ENCODE peak calls at places on chromosomes 12 and 14, in five cellular contexts. T, E, Z, X and V are unnamed samples.

GRCh38 chr12:109743076-109743910 is 29.7 kb downstream of the FAM222A start:
- DNase-seq in T (no peak), E (no peak), Z (no peak), X (no peak), V (no peak)

GRCh38 chr14:24279301-24280186 is 8.1 kb upstream of the RABGGTA start:
- DNase-seq in T (no peak), E (no peak), Z (peak; percentile 72), X (no peak), V (no peak)

GRCh38 chr12:58920102-58920955 is at the start of gene LRIG3:
- DNase-seq in T (peak; percentile 92), E (peak; percentile 67), Z (peak; percentile 88), X (peak; percentile 88), V (peak; percentile 86)

GRCh38 chr14:38366374-38366773 is 110.5 kb upstream of the CLEC14A start:
- DNase-seq in T (no peak), E (no peak), Z (no peak), X (no peak), V (no peak)

GRCh38 chr12:88057994-88058718 is 29.0 kb upstream of the C12orf50 start:
- DNase-seq in T (no peak), E (no peak), Z (peak; percentile 85), X (no peak), V (no peak)

GRCh38 chr14:105499256-105500035 is 8.4 kb downstream of the TEDC1 start:
- DNase-seq in T (no peak), E (no peak), Z (no peak), X (no peak), V (peak; percentile 84)

GRCh38 chr12:5796171-5797091 is 148.6 kb downstream of the ANO2 start:
- DNase-seq in T (peak; percentile 87), E (no peak), Z (peak; percentile 30), X (peak; percentile 53), V (no peak)

GRCh38 chr12:82789674-82790073 is 103.0 kb downstream of the TMTC2 start:
- DNase-seq in T (no peak), E (no peak), Z (no peak), X (no peak), V (no peak)

GRCh38 chr12:3271146-3271545 is 194.0 kb downstream of the TSPAN9 start:
- DNase-seq in T (no peak), E (no peak), Z (no peak), X (no peak), V (no peak)

GRCh38 chr14:61573748-61574513 is 121.4 kb upstream of the HIF1A start:
- DNase-seq in T (no peak), E (no peak), Z (peak; percentile 74), X (no peak), V (no peak)

GRCh38 chr12:53952335-53952694 is 2.4 kb upstream of the HOXC12 start:
- DNase-seq in T (no peak), E (no peak), Z (no peak), X (no peak), V (no peak)

GRCh38 chr14:65267856-65268255 is 144.7 kb upstream of the FUT8 start:
- DNase-seq in T (no peak), E (no peak), Z (no peak), X (no peak), V (no peak)

GRCh38 chr12:116143883-116144266 is 133.6 kb downstream of the MED13L start:
- DNase-seq in T (no peak), E (no peak), Z (peak; percentile 74), X (no peak), V (no peak)

GRCh38 chr12:129723260-129723659 is 180.6 kb downstream of the TMEM132D start:
- DNase-seq in T (no peak), E (no peak), Z (no peak), X (no peak), V (no peak)

GRCh38 chr14:38254565-38255407 is 1.1 kb downstream of the CLEC14A start:
- DNase-seq in T (peak; percentile 42), E (no peak), Z (no peak), X (no peak), V (peak; percentile 83)

GRCh38 chr12:105099355-105099754 is 8.2 kb upstream of the WASHC4 start:
- DNase-seq in T (no peak), E (no peak), Z (no peak), X (no peak), V (no peak)

GRCh38 chr12:92566448-92567040 is 136.2 kb upstream of the PLEKHG7 start:
- DNase-seq in T (no peak), E (no peak), Z (no peak), X (no peak), V (no peak)

GRCh38 chr12:75670175-75670574 is 158.8 kb upstream of the KRR1 start:
- DNase-seq in T (no peak), E (no peak), Z (no peak), X (no peak), V (no peak)

GRCh38 chr12:132003846-132004245 is 54.1 kb downstream of the EP400 start:
- DNase-seq in T (no peak), E (no peak), Z (peak; percentile 63), X (no peak), V (no peak)

GRCh38 chr14:55188686-55189295 is 2.6 kb downstream of the DLGAP5 start:
- DNase-seq in T (no peak), E (no peak), Z (no peak), X (no peak), V (no peak)

GRCh38 chr12:47714823-47715386 is 9.1 kb upstream of the RPAP3 start:
- DNase-seq in T (no peak), E (no peak), Z (no peak), X (no peak), V (no peak)

GRCh38 chr12:23504043-23504442 is 445.4 kb downstream of the SOX5 start:
- DNase-seq in T (peak; percentile 42), E (no peak), Z (no peak), X (no peak), V (no peak)

GRCh38 chr12:126797525-126797924 is 1469.4 kb upstream of the TMEM132C start:
- DNase-seq in T (no peak), E (no peak), Z (no peak), X (no peak), V (no peak)

GRCh38 chr12:48356041-48356768 is 5.5 kb upstream of the ZNF641 start:
- DNase-seq in T (no peak), E (no peak), Z (peak; percentile 91), X (no peak), V (no peak)

GRCh38 chr14:32230695-32231280 is 27.7 kb upstream of the RNU6-8 start:
- DNase-seq in T (no peak), E (no peak), Z (peak; percentile 61), X (no peak), V (no peak)

GRCh38 chr14:23551266-23552028 is at the start of gene ZFHX2:
- DNase-seq in T (peak; percentile 88), E (peak; percentile 86), Z (peak; percentile 94), X (peak; percentile 88), V (no peak)

GRCh38 chr12:109461846-109462766 is 15.0 kb downstream of the KCTD10 start:
- DNase-seq in T (peak; percentile 55), E (no peak), Z (peak; percentile 72), X (peak; percentile 85), V (peak; percentile 87)

GRCh38 chr14:100330396-100330931 is 7.3 kb downstream of the SLC25A47 start:
- DNase-seq in T (no peak), E (no peak), Z (no peak), X (no peak), V (no peak)

GRCh38 chr12:52054231-52054837 is 3.1 kb downstream of the NR4A1 start:
- DNase-seq in T (no peak), E (no peak), Z (no peak), X (peak; percentile 58), V (no peak)